ENCODE peak calls at places on chromosomes 3 and 15, in seven cellular contexts. One of them, this sample, is unnamed.

GRCh38 chr15:40902605-40903561 is 8.6 kb downstream of the VPS18 start:
- DNase-seq in activated effector memory CD4-positive, alpha-beta T cell treated with anti-CD3 and anti-CD28 coated beads, Interleukin-2, amount 50 U/mL, for 16 hours: no peak
- DNase-seq in IMR-90: no peak
- DNase-seq in heart left ventricle: no peak
- DNase-seq in caudate nucleus: no peak
- DNase-seq in H1: no peak
- DNase-seq in adrenal gland: no peak
- DNase-seq in this sample: peak

GRCh38 chr3:4409415-4409814 is 57.7 kb downstream of the SUMF1 start:
- DNase-seq in IMR-90: no peak
- DNase-seq in heart left ventricle: no peak
- DNase-seq in adrenal gland: no peak
- DNase-seq in H1: no peak
- DNase-seq in caudate nucleus: no peak
- DNase-seq in activated effector memory CD4-positive, alpha-beta T cell treated with anti-CD3 and anti-CD28 coated beads, Interleukin-2, amount 50 U/mL, for 16 hours: no peak
- DNase-seq in this sample: no peak

GRCh38 chr3:50445919-50446318 is 57.5 kb downstream of the CACNA2D2 start:
- DNase-seq in adrenal gland: no peak
- DNase-seq in IMR-90: no peak
- DNase-seq in heart left ventricle: no peak
- DNase-seq in activated effector memory CD4-positive, alpha-beta T cell treated with anti-CD3 and anti-CD28 coated beads, Interleukin-2, amount 50 U/mL, for 16 hours: no peak
- DNase-seq in caudate nucleus: no peak
- DNase-seq in H1: no peak
- DNase-seq in this sample: no peak

GRCh38 chr15:69666441-69666882 is 213.8 kb downstream of the RPLP1 start:
- DNase-seq in activated effector memory CD4-positive, alpha-beta T cell treated with anti-CD3 and anti-CD28 coated beads, Interleukin-2, amount 50 U/mL, for 16 hours: no peak
- DNase-seq in adrenal gland: no peak
- DNase-seq in H1: no peak
- DNase-seq in caudate nucleus: no peak
- DNase-seq in heart left ventricle: peak
- DNase-seq in IMR-90: peak
- DNase-seq in this sample: no peak

GRCh38 chr15:25741253-25741575 is 121.9 kb downstream of the ATP10A start:
- DNase-seq in caudate nucleus: no peak
- DNase-seq in IMR-90: no peak
- DNase-seq in adrenal gland: no peak
- DNase-seq in H1: no peak
- DNase-seq in activated effector memory CD4-positive, alpha-beta T cell treated with anti-CD3 and anti-CD28 coated beads, Interleukin-2, amount 50 U/mL, for 16 hours: no peak
- DNase-seq in heart left ventricle: no peak
- DNase-seq in this sample: no peak

GRCh38 chr3:81816473-81817260 is 55.2 kb upstream of the GBE1 start:
- DNase-seq in activated effector memory CD4-positive, alpha-beta T cell treated with anti-CD3 and anti-CD28 coated beads, Interleukin-2, amount 50 U/mL, for 16 hours: no peak
- DNase-seq in IMR-90: peak
- DNase-seq in heart left ventricle: no peak
- DNase-seq in caudate nucleus: no peak
- DNase-seq in H1: no peak
- DNase-seq in adrenal gland: no peak
- DNase-seq in this sample: no peak

GRCh38 chr3:127391436-127392145 is 103.7 kb upstream of the PRR20G start:
- DNase-seq in H1: no peak
- DNase-seq in heart left ventricle: no peak
- DNase-seq in activated effector memory CD4-positive, alpha-beta T cell treated with anti-CD3 and anti-CD28 coated beads, Interleukin-2, amount 50 U/mL, for 16 hours: no peak
- DNase-seq in IMR-90: no peak
- DNase-seq in adrenal gland: no peak
- DNase-seq in caudate nucleus: no peak
- DNase-seq in this sample: no peak

GRCh38 chr3:151568095-151568685 is 107.3 kb upstream of the IGSF10 start:
- DNase-seq in H1: no peak
- DNase-seq in activated effector memory CD4-positive, alpha-beta T cell treated with anti-CD3 and anti-CD28 coated beads, Interleukin-2, amount 50 U/mL, for 16 hours: no peak
- DNase-seq in caudate nucleus: no peak
- DNase-seq in adrenal gland: no peak
- DNase-seq in IMR-90: no peak
- DNase-seq in heart left ventricle: no peak
- DNase-seq in this sample: no peak

GRCh38 chr3:143812411-143812968 is 35.8 kb downstream of the SLC9A9 start:
- DNase-seq in heart left ventricle: no peak
- DNase-seq in caudate nucleus: no peak
- DNase-seq in adrenal gland: no peak
- DNase-seq in IMR-90: no peak
- DNase-seq in H1: no peak
- DNase-seq in activated effector memory CD4-positive, alpha-beta T cell treated with anti-CD3 and anti-CD28 coated beads, Interleukin-2, amount 50 U/mL, for 16 hours: no peak
- DNase-seq in this sample: no peak

GRCh38 chr3:28050895-28051294 is 190.5 kb upstream of the CMC1 start:
- DNase-seq in activated effector memory CD4-positive, alpha-beta T cell treated with anti-CD3 and anti-CD28 coated beads, Interleukin-2, amount 50 U/mL, for 16 hours: no peak
- DNase-seq in caudate nucleus: peak
- DNase-seq in adrenal gland: no peak
- DNase-seq in IMR-90: peak
- DNase-seq in H1: no peak
- DNase-seq in heart left ventricle: no peak
- DNase-seq in this sample: no peak